ENCODE peak calls at places on chromosomes 3 and 15, in four cellular contexts. L is IMR-90, K is mesendoderm, T is mesenchymal stem cell. H is an unnamed sample.

GRCh38 chr15:56934269-56934668 is 15.8 kb downstream of the TCF12 start:
- DNase-seq in L (peak; percentile 23), K (no peak), T (no peak), H (no peak)

GRCh38 chr3:182357928-182358327 is 435.4 kb upstream of the ATP11B start:
- DNase-seq in K (peak; percentile 48), L (no peak), T (no peak), H (no peak)

GRCh38 chr3:195511136-195511535 is 32.0 kb downstream of the PPP1R2 start:
- DNase-seq in K (no peak), T (no peak), L (no peak), H (no peak)

GRCh38 chr3:8529197-8529637 is 27.6 kb downstream of the LMCD1 start:
- DNase-seq in T (peak; percentile 95), K (peak; percentile 15), L (peak; percentile 73), H (no peak)

GRCh38 chr3:7728566-7729519 is 772.8 kb upstream of the LMCD1 start:
- DNase-seq in K (peak; percentile 40), L (no peak), T (no peak), H (no peak)

GRCh38 chr15:80174017-80174746 is 21.4 kb downstream of the FAH start:
- DNase-seq in L (peak; percentile 83), K (no peak), T (peak; percentile 37), H (no peak)

GRCh38 chr15:64841258-64842098 is at the start of gene PLEKHO2:
- DNase-seq in K (peak; percentile 98), T (peak; percentile 96), L (peak; percentile 92), H (peak; percentile 95)

GRCh38 chr3:126496894-126497850 is 20.4 kb downstream of the UROC1 start:
- DNase-seq in T (no peak), K (no peak), L (no peak), H (no peak)

GRCh38 chr15:85598718-85599398 is 195.9 kb downstream of the KLHL25 start:
- DNase-seq in T (peak; percentile 53), K (peak; percentile 42), L (no peak), H (no peak)

GRCh38 chr3:31009881-31010280 is 115.4 kb upstream of the GADL1 start:
- DNase-seq in K (peak; percentile 98), T (no peak), L (no peak), H (peak; percentile 79)

GRCh38 chr15:87752250-87752951 is 504.1 kb downstream of the NTRK3 start:
- DNase-seq in T (peak; percentile 69), L (peak; percentile 93), K (no peak), H (no peak)

GRCh38 chr15:56927816-56928215 is 9.4 kb downstream of the TCF12 start:
- DNase-seq in K (peak; percentile 88), L (no peak), T (no peak), H (peak; percentile 70)

GRCh38 chr3:147406255-147407023 is at the start of gene ZIC4:
- DNase-seq in L (no peak), T (no peak), K (peak; percentile 7), H (no peak)

GRCh38 chr15:38531509-38531908 is 33.1 kb downstream of the RASGRP1 start:
- DNase-seq in L (peak; percentile 47), K (no peak), T (peak; percentile 32), H (no peak)

GRCh38 chr15:67146214-67146613 is 80.8 kb downstream of the SMAD3 start:
- DNase-seq in K (no peak), T (peak; percentile 89), L (peak; percentile 93), H (no peak)

GRCh38 chr3:171811059-171811912 is 1.0 kb upstream of the PLD1 start:
- DNase-seq in K (no peak), T (peak; percentile 99), L (peak; percentile 99), H (no peak)

GRCh38 chr3:24428470-24428869 is 66.2 kb downstream of the THRB start:
- DNase-seq in T (no peak), K (no peak), L (no peak), H (no peak)

GRCh38 chr3:185070491-185071335 is 82.1 kb downstream of the C3orf70 start:
- DNase-seq in L (peak; percentile 25), T (peak; percentile 35), K (peak; percentile 85), H (peak; percentile 6)

GRCh38 chr15:65942436-65942835 is 73.1 kb downstream of the RAB11A start:
- DNase-seq in K (no peak), L (no peak), T (no peak), H (no peak)

GRCh38 chr3:4750306-4751056 is 228.8 kb upstream of the BHLHE40 start:
- DNase-seq in L (peak; percentile 17), K (peak; percentile 46), T (no peak), H (peak; percentile 8)

GRCh38 chr3:56864886-56865527 is 63.3 kb upstream of the ARHGEF3 start:
- DNase-seq in K (no peak), L (no peak), T (no peak), H (no peak)

GRCh38 chr3:172630316-172630715 is 80.6 kb downstream of the NCEH1 start:
- DNase-seq in K (no peak), T (no peak), L (no peak), H (no peak)

GRCh38 chr3:98779936-98780335 is 16.8 kb downstream of the ST3GAL6 start:
- DNase-seq in T (peak; percentile 82), K (no peak), L (peak; percentile 62), H (no peak)

GRCh38 chr3:129316121-129317013 is 37.7 kb downstream of the HMCES start:
- DNase-seq in L (peak; percentile 76), T (peak; percentile 88), K (peak; percentile 90), H (peak; percentile 90)

GRCh38 chr15:34318277-34319079 is 19.1 kb downstream of the SLC12A6 start:
- DNase-seq in K (peak; percentile 78), T (peak; percentile 77), L (peak; percentile 68), H (peak; percentile 18)
- H2BK5ac ChIP-seq in K (no peak overlapping the region), T (no peak overlapping the region), L (no peak overlapping the region), H (no peak overlapping the region)

GRCh38 chr15:76181705-76182107 is 121.9 kb downstream of the TMEM266 start:
- DNase-seq in K (no peak), L (no peak), T (no peak), H (no peak)
- H3K27ac ChIP-seq in K (no peak overlapping the region), L (no peak overlapping the region), T (no peak overlapping the region), H (no peak overlapping the region)

DNA sequence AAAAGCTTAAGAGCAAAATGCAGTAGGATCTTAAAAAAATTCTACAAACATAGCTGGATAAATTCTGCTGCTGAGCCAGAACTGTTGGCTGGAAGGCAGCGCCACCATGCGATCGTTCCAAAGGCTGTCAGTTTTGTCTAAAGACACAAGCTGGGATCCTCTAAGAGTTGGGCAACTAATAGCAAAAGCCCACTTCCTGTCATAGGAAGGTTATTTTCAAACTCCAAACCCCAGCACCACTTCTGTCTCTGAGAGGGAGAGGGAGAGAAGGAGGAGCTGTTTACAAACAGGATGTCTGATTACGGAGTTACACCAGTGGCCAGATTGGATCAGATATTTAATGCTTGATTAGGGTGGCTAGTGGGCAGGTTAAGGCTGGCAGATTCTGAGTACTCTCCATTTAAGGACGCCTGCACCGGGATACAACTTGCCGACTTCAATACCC is 44.0 kb downstream of the EIF4E3 start:
- DNase-seq in T (peak; percentile 90), L (peak; percentile 83), K (peak; percentile 78), H (peak; percentile 36)
- H2BK15ac ChIP-seq in T (no peak overlapping the region), L (peak overlapping the region; percentile 6), K (no peak overlapping the region), H (no peak overlapping the region)

GRCh38 chr3:155979746-155980145 is 109.3 kb downstream of the GMPS start:
- DNase-seq in K (no peak), L (peak; percentile 61), T (no peak), H (no peak)
- H2BK5ac ChIP-seq in K (no peak overlapping the region), L (no peak overlapping the region), T (no peak overlapping the region), H (no peak overlapping the region)

GRCh38 chr15:98005659-98006058 is 45.2 kb downstream of the ARRDC4 start:
- DNase-seq in L (no peak), T (no peak), K (no peak), H (no peak)
- H3K27ac ChIP-seq in L (no peak overlapping the region), T (no peak overlapping the region), K (no peak overlapping the region), H (no peak overlapping the region)

GRCh38 chr3:146160964-146161724 is at the start of gene PLOD2:
- DNase-seq in K (peak; percentile 90), T (peak; percentile 93), L (peak; percentile 92), H (peak; percentile 65)
- H2BK15ac ChIP-seq in K (no peak within 1 kb of the TSS), T (peak within 1 kb of the TSS; percentile 93), L (peak within 1 kb of the TSS; percentile 54), H (peak within 1 kb of the TSS; percentile 60)

GRCh38 chr3:64151335-64151871 is 73.9 kb downstream of the PRICKLE2 start:
- DNase-seq in T (peak; percentile 83), K (no peak), L (no peak), H (no peak)
- H2BK5ac ChIP-seq in T (no peak overlapping the region), K (no peak overlapping the region), L (peak overlapping the region; percentile 46), H (no peak overlapping the region)